ENCODE peak calls at places on chromosomes 2 and 18, in five cellular contexts. One of them, this sample, is unnamed.

GRCh38 chr18:25805323-25805722 is 285.1 kb downstream of the SS18 start:
- DNase-seq in fibroblast of the aortic adventitia: peak; percentile 67
- DNase-seq in neural progenitor cell: no peak
- DNase-seq in breast epithelium: no peak
- DNase-seq in epithelial cell of esophagus: no peak
- DNase-seq in this sample: no peak

GRCh38 chr2:163778045-163778753 is 42.4 kb upstream of the FIGN start:
- DNase-seq in fibroblast of the aortic adventitia: peak; percentile 89
- DNase-seq in neural progenitor cell: no peak
- DNase-seq in breast epithelium: peak; percentile 25
- DNase-seq in epithelial cell of esophagus: peak; percentile 86
- DNase-seq in this sample: no peak

GRCh38 chr2:4556136-4556535 is 852.8 kb downstream of the DCDC2C start:
- DNase-seq in fibroblast of the aortic adventitia: no peak
- DNase-seq in neural progenitor cell: no peak
- DNase-seq in breast epithelium: no peak
- DNase-seq in epithelial cell of esophagus: no peak
- DNase-seq in this sample: no peak

GRCh38 chr2:20099780-20100179 is 48.4 kb upstream of the LAPTM4A start:
- DNase-seq in fibroblast of the aortic adventitia: no peak
- DNase-seq in neural progenitor cell: no peak
- DNase-seq in breast epithelium: no peak
- DNase-seq in epithelial cell of esophagus: no peak
- DNase-seq in this sample: no peak

GRCh38 chr18:9537638-9538037 is 62.3 kb downstream of the RALBP1 start:
- DNase-seq in fibroblast of the aortic adventitia: no peak
- DNase-seq in neural progenitor cell: no peak
- DNase-seq in breast epithelium: no peak
- DNase-seq in epithelial cell of esophagus: no peak
- DNase-seq in this sample: no peak

GRCh38 chr18:27202771-27203170 is 17.7 kb upstream of the CHST9 start:
- DNase-seq in fibroblast of the aortic adventitia: no peak
- DNase-seq in neural progenitor cell: no peak
- DNase-seq in breast epithelium: no peak
- DNase-seq in epithelial cell of esophagus: peak; percentile 76
- DNase-seq in this sample: no peak

GRCh38 chr18:78984941-78985784 is 5.5 kb downstream of the SALL3 start:
- DNase-seq in fibroblast of the aortic adventitia: peak; percentile 3
- DNase-seq in neural progenitor cell: peak; percentile 82
- DNase-seq in breast epithelium: no peak
- DNase-seq in epithelial cell of esophagus: peak; percentile 51
- DNase-seq in this sample: no peak

GRCh38 chr18:10424576-10425314 is 29.7 kb upstream of the APCDD1 start:
- DNase-seq in fibroblast of the aortic adventitia: no peak
- DNase-seq in neural progenitor cell: no peak
- DNase-seq in breast epithelium: no peak
- DNase-seq in epithelial cell of esophagus: no peak
- DNase-seq in this sample: no peak

GRCh38 chr18:79548986-79549637 is 130.5 kb upstream of the CTDP1 start:
- DNase-seq in fibroblast of the aortic adventitia: no peak
- DNase-seq in neural progenitor cell: no peak
- DNase-seq in breast epithelium: no peak
- DNase-seq in epithelial cell of esophagus: no peak
- DNase-seq in this sample: peak; percentile 90

GRCh38 chr18:53701697-53702096 is 522.8 kb downstream of the MBD2 start:
- DNase-seq in fibroblast of the aortic adventitia: no peak
- DNase-seq in neural progenitor cell: no peak
- DNase-seq in breast epithelium: no peak
- DNase-seq in epithelial cell of esophagus: no peak
- DNase-seq in this sample: no peak

GRCh38 chr2:113219889-113220641 is 46.3 kb downstream of the PSD4 start:
- DNase-seq in fibroblast of the aortic adventitia: peak; percentile 62
- DNase-seq in neural progenitor cell: peak; percentile 16
- DNase-seq in breast epithelium: peak; percentile 44
- DNase-seq in epithelial cell of esophagus: peak; percentile 64
- DNase-seq in this sample: no peak

GRCh38 chr2:223580951-223581350 is 21.2 kb downstream of the SCG2 start:
- DNase-seq in fibroblast of the aortic adventitia: peak; percentile 69
- DNase-seq in neural progenitor cell: peak; percentile 12
- DNase-seq in breast epithelium: no peak
- DNase-seq in epithelial cell of esophagus: peak; percentile 43
- DNase-seq in this sample: no peak

GRCh38 chr2:101307950-101308431 is 510 bp downstream of the RNF149 start:
- DNase-seq in fibroblast of the aortic adventitia: peak; percentile 24
- DNase-seq in neural progenitor cell: peak; percentile 54
- DNase-seq in breast epithelium: no peak
- DNase-seq in epithelial cell of esophagus: no peak
- DNase-seq in this sample: no peak

GRCh38 chr2:69762513-69763494 is 20.9 kb downstream of the ANXA4 start:
- DNase-seq in fibroblast of the aortic adventitia: peak; percentile 52
- DNase-seq in neural progenitor cell: no peak
- DNase-seq in breast epithelium: peak; percentile 34
- DNase-seq in epithelial cell of esophagus: peak; percentile 57
- DNase-seq in this sample: no peak

GRCh38 chr2:69604026-69604678 is 39.4 kb downstream of the AAK1 start:
- DNase-seq in fibroblast of the aortic adventitia: no peak
- DNase-seq in neural progenitor cell: no peak
- DNase-seq in breast epithelium: no peak
- DNase-seq in epithelial cell of esophagus: no peak
- DNase-seq in this sample: no peak

GRCh38 chr18:61608306-61608705 is 275.1 kb downstream of the CDH20 start:
- DNase-seq in fibroblast of the aortic adventitia: no peak
- DNase-seq in neural progenitor cell: no peak
- DNase-seq in breast epithelium: no peak
- DNase-seq in epithelial cell of esophagus: no peak
- DNase-seq in this sample: no peak

GRCh38 chr18:57816208-57816999 is 13.3 kb upstream of the ATP8B1 start:
- DNase-seq in fibroblast of the aortic adventitia: no peak
- DNase-seq in neural progenitor cell: no peak
- DNase-seq in breast epithelium: peak; percentile 10
- DNase-seq in epithelial cell of esophagus: peak; percentile 77
- DNase-seq in this sample: no peak

GRCh38 chr2:21617885-21618434 is 494.2 kb downstream of the TDRD15 start:
- DNase-seq in fibroblast of the aortic adventitia: no peak
- DNase-seq in neural progenitor cell: no peak
- DNase-seq in breast epithelium: no peak
- DNase-seq in epithelial cell of esophagus: no peak
- DNase-seq in this sample: no peak

GRCh38 chr2:24586955-24587354 is 95.9 kb downstream of the NCOA1 start:
- DNase-seq in fibroblast of the aortic adventitia: peak; percentile 4
- DNase-seq in neural progenitor cell: no peak
- DNase-seq in breast epithelium: no peak
- DNase-seq in epithelial cell of esophagus: no peak
- DNase-seq in this sample: no peak

GRCh38 chr18:49628119-49628518 is 66.3 kb downstream of the LIPG start:
- DNase-seq in fibroblast of the aortic adventitia: no peak
- DNase-seq in neural progenitor cell: no peak
- DNase-seq in breast epithelium: no peak
- DNase-seq in epithelial cell of esophagus: peak; percentile 78
- DNase-seq in this sample: no peak

GRCh38 chr2:233686967-233687366 is 5.3 kb downstream of the UGT1A7 start:
- DNase-seq in fibroblast of the aortic adventitia: no peak
- DNase-seq in neural progenitor cell: no peak
- DNase-seq in breast epithelium: no peak
- DNase-seq in epithelial cell of esophagus: no peak
- DNase-seq in this sample: no peak

GRCh38 chr2:85413592-85414421 is 3.6 kb upstream of the CAPG start:
- DNase-seq in fibroblast of the aortic adventitia: peak; percentile 50
- DNase-seq in neural progenitor cell: peak; percentile 69
- DNase-seq in breast epithelium: no peak
- DNase-seq in epithelial cell of esophagus: peak; percentile 71
- DNase-seq in this sample: no peak

GRCh38 chr2:190583507-190584337 is 49.2 kb upstream of the NEMP2 start:
- DNase-seq in fibroblast of the aortic adventitia: no peak
- DNase-seq in neural progenitor cell: no peak
- DNase-seq in breast epithelium: no peak
- DNase-seq in epithelial cell of esophagus: no peak
- DNase-seq in this sample: no peak

GRCh38 chr2:119491776-119492525 is 32.3 kb downstream of the SCTR start:
- DNase-seq in fibroblast of the aortic adventitia: peak; percentile 73
- DNase-seq in neural progenitor cell: no peak
- DNase-seq in breast epithelium: peak; percentile 77
- DNase-seq in epithelial cell of esophagus: peak; percentile 95
- DNase-seq in this sample: no peak

GRCh38 chr2:7161501-7161900 is 244.3 kb downstream of the RNF144A start:
- DNase-seq in fibroblast of the aortic adventitia: no peak
- DNase-seq in neural progenitor cell: peak; percentile 9
- DNase-seq in breast epithelium: no peak
- DNase-seq in epithelial cell of esophagus: no peak
- DNase-seq in this sample: no peak

GRCh38 chr2:221034973-221035372 is 537.1 kb downstream of the EPHA4 start:
- DNase-seq in fibroblast of the aortic adventitia: no peak
- DNase-seq in neural progenitor cell: no peak
- DNase-seq in breast epithelium: no peak
- DNase-seq in epithelial cell of esophagus: no peak
- DNase-seq in this sample: no peak

GRCh38 chr2:221034026-221034701 is 537.9 kb downstream of the EPHA4 start:
- DNase-seq in fibroblast of the aortic adventitia: no peak
- DNase-seq in neural progenitor cell: no peak
- DNase-seq in breast epithelium: no peak
- DNase-seq in epithelial cell of esophagus: no peak
- DNase-seq in this sample: no peak
- TF ChIP-seq CTCF in fibroblast of the aortic adventitia: no peak
- TF ChIP-seq CTCF in neural progenitor cell: no peak
- TF ChIP-seq CTCF in breast epithelium: no peak
- TF ChIP-seq CTCF in epithelial cell of esophagus: no peak
- TF ChIP-seq CTCF in this sample: no peak

GRCh38 chr2:176817061-176817565 is 395.5 kb upstream of the HNRNPA3 start:
- DNase-seq in fibroblast of the aortic adventitia: no peak
- DNase-seq in neural progenitor cell: peak; percentile 11
- DNase-seq in breast epithelium: no peak
- DNase-seq in epithelial cell of esophagus: no peak
- DNase-seq in this sample: no peak
- TF ChIP-seq CTCF in fibroblast of the aortic adventitia: peak; percentile 8
- TF ChIP-seq CTCF in neural progenitor cell: no peak
- TF ChIP-seq CTCF in breast epithelium: no peak
- TF ChIP-seq CTCF in epithelial cell of esophagus: peak; percentile 22
- TF ChIP-seq CTCF in this sample: peak; percentile 34

GRCh38 chr2:202072226-202072625 is 829 bp upstream of the KIAA2012 start:
- DNase-seq in fibroblast of the aortic adventitia: no peak
- DNase-seq in neural progenitor cell: peak; percentile 61
- DNase-seq in breast epithelium: no peak
- DNase-seq in epithelial cell of esophagus: peak; percentile 5
- DNase-seq in this sample: no peak
- TF ChIP-seq CTCF in fibroblast of the aortic adventitia: peak; percentile 20
- TF ChIP-seq CTCF in neural progenitor cell: peak; percentile 59
- TF ChIP-seq CTCF in breast epithelium: no peak
- TF ChIP-seq CTCF in epithelial cell of esophagus: peak; percentile 32
- TF ChIP-seq CTCF in this sample: peak; percentile 54

DNA sequence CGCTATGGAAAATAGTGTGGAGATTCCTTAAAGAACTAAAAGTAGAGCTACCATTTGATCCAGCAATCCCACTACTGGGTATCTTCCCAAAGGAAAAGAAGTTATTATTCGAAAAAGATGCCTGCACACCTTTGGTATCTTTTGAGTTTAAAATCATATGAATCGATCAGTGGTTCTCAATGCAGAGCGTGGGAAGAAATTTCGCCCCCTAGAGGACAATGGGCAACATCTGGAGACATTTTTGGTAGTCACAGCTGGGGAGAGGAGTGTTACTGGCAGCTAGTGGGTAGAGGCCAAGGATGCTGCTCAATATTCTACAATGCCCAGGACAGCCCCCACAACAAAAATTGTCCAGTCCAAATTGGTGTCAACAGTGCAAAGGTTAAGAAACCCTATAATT is 425.5 kb downstream of the LRATD1 start:
- DNase-seq in fibroblast of the aortic adventitia: no peak
- DNase-seq in neural progenitor cell: peak; percentile 52
- DNase-seq in breast epithelium: no peak
- DNase-seq in epithelial cell of esophagus: no peak
- DNase-seq in this sample: no peak
- TF ChIP-seq CTCF in fibroblast of the aortic adventitia: no peak
- TF ChIP-seq CTCF in neural progenitor cell: peak; percentile 62
- TF ChIP-seq CTCF in breast epithelium: no peak
- TF ChIP-seq CTCF in epithelial cell of esophagus: peak; percentile 20
- TF ChIP-seq CTCF in this sample: peak; percentile 59

GRCh38 chr2:218216674-218217365 is at the start of gene ARPC2:
- DNase-seq in fibroblast of the aortic adventitia: peak; percentile 90
- DNase-seq in neural progenitor cell: peak; percentile 94
- DNase-seq in breast epithelium: peak; percentile 91
- DNase-seq in epithelial cell of esophagus: peak; percentile 95
- DNase-seq in this sample: peak; percentile 98
- TF ChIP-seq CTCF in fibroblast of the aortic adventitia: no peak
- TF ChIP-seq CTCF in neural progenitor cell: no peak
- TF ChIP-seq CTCF in breast epithelium: peak; percentile 46
- TF ChIP-seq CTCF in epithelial cell of esophagus: no peak
- TF ChIP-seq CTCF in this sample: no peak